ENCODE peak calls at places on chromosomes 1 and 21, in eight cellular contexts. One of them, this sample, is unnamed.

GRCh38 chr1:111843177-111843576 is 87.5 kb downstream of the DDX20 start:
- DNase-seq in transverse colon: no peak
- DNase-seq in sigmoid colon: no peak
- DNase-seq in suprapubic skin: no peak
- DNase-seq in K562: no peak
- DNase-seq in SK-N-SH: no peak
- DNase-seq in GM12878: no peak
- DNase-seq in H1: no peak
- DNase-seq in this sample: no peak

GRCh38 chr1:248681651-248682050 is 20.9 kb downstream of the OR14I1 start:
- DNase-seq in transverse colon: no peak
- DNase-seq in sigmoid colon: no peak
- DNase-seq in suprapubic skin: no peak
- DNase-seq in K562: no peak
- DNase-seq in SK-N-SH: no peak
- DNase-seq in GM12878: no peak
- DNase-seq in H1: no peak
- DNase-seq in this sample: no peak

GRCh38 chr1:31831397-31832378 is 15.9 kb upstream of the SPOCD1 start:
- DNase-seq in transverse colon: no peak
- DNase-seq in sigmoid colon: no peak
- DNase-seq in suprapubic skin: no peak
- DNase-seq in K562: peak
- DNase-seq in SK-N-SH: no peak
- DNase-seq in GM12878: no peak
- DNase-seq in H1: no peak
- DNase-seq in this sample: no peak

GRCh38 chr1:109769335-109770078 is 5.8 kb upstream of the EPS8L3 start:
- DNase-seq in transverse colon: peak
- DNase-seq in sigmoid colon: peak
- DNase-seq in suprapubic skin: peak
- DNase-seq in K562: no peak
- DNase-seq in SK-N-SH: no peak
- DNase-seq in GM12878: no peak
- DNase-seq in H1: no peak
- DNase-seq in this sample: peak

GRCh38 chr1:8409107-8409506 is 91.2 kb downstream of the SLC45A1 start:
- DNase-seq in transverse colon: peak
- DNase-seq in sigmoid colon: no peak
- DNase-seq in suprapubic skin: no peak
- DNase-seq in K562: peak
- DNase-seq in SK-N-SH: no peak
- DNase-seq in GM12878: no peak
- DNase-seq in H1: no peak
- DNase-seq in this sample: no peak

GRCh38 chr1:109617291-109617801 is 2.1 kb downstream of the GNAT2 start:
- DNase-seq in transverse colon: no peak
- DNase-seq in sigmoid colon: no peak
- DNase-seq in suprapubic skin: no peak
- DNase-seq in K562: peak
- DNase-seq in SK-N-SH: peak
- DNase-seq in GM12878: no peak
- DNase-seq in H1: no peak
- DNase-seq in this sample: no peak

GRCh38 chr1:181015258-181015630 is 7.4 kb downstream of the STX6 start:
- DNase-seq in transverse colon: no peak
- DNase-seq in sigmoid colon: no peak
- DNase-seq in suprapubic skin: no peak
- DNase-seq in K562: no peak
- DNase-seq in SK-N-SH: no peak
- DNase-seq in GM12878: no peak
- DNase-seq in H1: no peak
- DNase-seq in this sample: no peak

GRCh38 chr1:77925966-77926365 is 37.5 kb downstream of the NEXN start:
- DNase-seq in transverse colon: no peak
- DNase-seq in sigmoid colon: no peak
- DNase-seq in suprapubic skin: no peak
- DNase-seq in K562: no peak
- DNase-seq in SK-N-SH: no peak
- DNase-seq in GM12878: no peak
- DNase-seq in H1: no peak
- DNase-seq in this sample: no peak

GRCh38 chr1:54968581-54968980 is 11.8 kb upstream of the TMEM61 start:
- DNase-seq in transverse colon: no peak
- DNase-seq in sigmoid colon: no peak
- DNase-seq in suprapubic skin: no peak
- DNase-seq in K562: no peak
- DNase-seq in SK-N-SH: no peak
- DNase-seq in GM12878: no peak
- DNase-seq in H1: no peak
- DNase-seq in this sample: peak

GRCh38 chr1:21267191-21268077 is 22.8 kb downstream of the ECE1 start:
- DNase-seq in transverse colon: no peak
- DNase-seq in sigmoid colon: no peak
- DNase-seq in suprapubic skin: no peak
- DNase-seq in K562: no peak
- DNase-seq in SK-N-SH: no peak
- DNase-seq in GM12878: no peak
- DNase-seq in H1: no peak
- DNase-seq in this sample: no peak

GRCh38 chr21:43994085-43994484 is 18.0 kb upstream of the TRAPPC10 start:
- DNase-seq in transverse colon: no peak
- DNase-seq in sigmoid colon: peak
- DNase-seq in suprapubic skin: no peak
- DNase-seq in K562: no peak
- DNase-seq in SK-N-SH: no peak
- DNase-seq in GM12878: no peak
- DNase-seq in H1: no peak
- DNase-seq in this sample: no peak

GRCh38 chr1:26112407-26112775 is 767 bp downstream of the PDIK1L start:
- DNase-seq in transverse colon: no peak
- DNase-seq in sigmoid colon: no peak
- DNase-seq in suprapubic skin: no peak
- DNase-seq in K562: peak
- DNase-seq in SK-N-SH: no peak
- DNase-seq in GM12878: no peak
- DNase-seq in H1: no peak
- DNase-seq in this sample: no peak

GRCh38 chr1:228164561-228165371 is 838 bp upstream of the IBA57 start:
- DNase-seq in transverse colon: no peak
- DNase-seq in sigmoid colon: no peak
- DNase-seq in suprapubic skin: no peak
- DNase-seq in K562: no peak
- DNase-seq in SK-N-SH: no peak
- DNase-seq in GM12878: no peak
- DNase-seq in H1: no peak
- DNase-seq in this sample: no peak

GRCh38 chr21:16113052-16113715 is 383.4 kb downstream of the USP25 start:
- DNase-seq in transverse colon: no peak
- DNase-seq in sigmoid colon: no peak
- DNase-seq in suprapubic skin: no peak
- DNase-seq in K562: no peak
- DNase-seq in SK-N-SH: no peak
- DNase-seq in GM12878: no peak
- DNase-seq in H1: no peak
- DNase-seq in this sample: no peak

GRCh38 chr21:41598561-41599511 is 90.9 kb upstream of the TMPRSS2 start:
- DNase-seq in transverse colon: no peak
- DNase-seq in sigmoid colon: no peak
- DNase-seq in suprapubic skin: peak
- DNase-seq in K562: no peak
- DNase-seq in SK-N-SH: no peak
- DNase-seq in GM12878: no peak
- DNase-seq in H1: no peak
- DNase-seq in this sample: peak

GRCh38 chr1:6365047-6365446 is 28.5 kb downstream of the ACOT7 start:
- DNase-seq in transverse colon: no peak
- DNase-seq in sigmoid colon: no peak
- DNase-seq in suprapubic skin: no peak
- DNase-seq in K562: no peak
- DNase-seq in SK-N-SH: no peak
- DNase-seq in GM12878: no peak
- DNase-seq in H1: no peak
- DNase-seq in this sample: no peak

GRCh38 chr1:38246955-38247952 is 200.7 kb upstream of the POU3F1 start:
- DNase-seq in transverse colon: peak
- DNase-seq in sigmoid colon: no peak
- DNase-seq in suprapubic skin: no peak
- DNase-seq in K562: no peak
- DNase-seq in SK-N-SH: no peak
- DNase-seq in GM12878: no peak
- DNase-seq in H1: no peak
- DNase-seq in this sample: no peak

GRCh38 chr1:111801071-111801850 is 45.6 kb downstream of the DDX20 start:
- DNase-seq in transverse colon: no peak
- DNase-seq in sigmoid colon: no peak
- DNase-seq in suprapubic skin: no peak
- DNase-seq in K562: peak
- DNase-seq in SK-N-SH: peak
- DNase-seq in GM12878: no peak
- DNase-seq in H1: no peak
- DNase-seq in this sample: no peak

GRCh38 chr1:155106862-155107261 is 20.8 kb upstream of the EFNA1 start:
- DNase-seq in transverse colon: no peak
- DNase-seq in sigmoid colon: no peak
- DNase-seq in suprapubic skin: no peak
- DNase-seq in K562: no peak
- DNase-seq in SK-N-SH: no peak
- DNase-seq in GM12878: no peak
- DNase-seq in H1: no peak
- DNase-seq in this sample: no peak
- TF ChIP-seq CTCF in transverse colon: no peak
- TF ChIP-seq CTCF in sigmoid colon: no peak
- TF ChIP-seq CTCF in suprapubic skin: no peak
- TF ChIP-seq CTCF in K562: no peak
- TF ChIP-seq CTCF in SK-N-SH: no peak
- TF ChIP-seq CTCF in GM12878: no peak
- TF ChIP-seq CTCF in H1: no peak
- TF ChIP-seq CTCF in this sample: no peak

GRCh38 chr1:246836647-246837046 is 95.1 kb downstream of the AHCTF1 start:
- DNase-seq in transverse colon: no peak
- DNase-seq in sigmoid colon: no peak
- DNase-seq in suprapubic skin: no peak
- DNase-seq in K562: no peak
- DNase-seq in SK-N-SH: no peak
- DNase-seq in GM12878: no peak
- DNase-seq in H1: no peak
- DNase-seq in this sample: no peak
- TF ChIP-seq EP300 in transverse colon: no peak
- TF ChIP-seq EP300 in sigmoid colon: no peak
- TF ChIP-seq EP300 in suprapubic skin: no peak
- TF ChIP-seq EP300 in K562: no peak
- TF ChIP-seq EP300 in SK-N-SH: no peak
- TF ChIP-seq EP300 in GM12878: no peak
- TF ChIP-seq EP300 in H1: no peak
- TF ChIP-seq EP300 in this sample: no peak

GRCh38 chr1:247411583-247412295 is 4.2 kb upstream of the NLRP3 start:
- DNase-seq in transverse colon: no peak
- DNase-seq in sigmoid colon: no peak
- DNase-seq in suprapubic skin: no peak
- DNase-seq in K562: no peak
- DNase-seq in SK-N-SH: no peak
- DNase-seq in GM12878: no peak
- DNase-seq in H1: no peak
- DNase-seq in this sample: no peak

GRCh38 chr1:247417786-247418185 is 1.8 kb downstream of the NLRP3 start:
- DNase-seq in transverse colon: no peak
- DNase-seq in sigmoid colon: no peak
- DNase-seq in suprapubic skin: no peak
- DNase-seq in K562: no peak
- DNase-seq in SK-N-SH: no peak
- DNase-seq in GM12878: no peak
- DNase-seq in H1: no peak
- DNase-seq in this sample: no peak

GRCh38 chr1:247419326-247419725 is 3.4 kb downstream of the NLRP3 start:
- DNase-seq in transverse colon: no peak
- DNase-seq in sigmoid colon: no peak
- DNase-seq in suprapubic skin: no peak
- DNase-seq in K562: no peak
- DNase-seq in SK-N-SH: no peak
- DNase-seq in GM12878: no peak
- DNase-seq in H1: no peak
- DNase-seq in this sample: no peak

GRCh38 chr1:247421074-247421473 is 5.1 kb downstream of the NLRP3 start:
- DNase-seq in transverse colon: no peak
- DNase-seq in sigmoid colon: no peak
- DNase-seq in suprapubic skin: no peak
- DNase-seq in K562: no peak
- DNase-seq in SK-N-SH: no peak
- DNase-seq in GM12878: no peak
- DNase-seq in H1: no peak
- DNase-seq in this sample: no peak

DNA sequence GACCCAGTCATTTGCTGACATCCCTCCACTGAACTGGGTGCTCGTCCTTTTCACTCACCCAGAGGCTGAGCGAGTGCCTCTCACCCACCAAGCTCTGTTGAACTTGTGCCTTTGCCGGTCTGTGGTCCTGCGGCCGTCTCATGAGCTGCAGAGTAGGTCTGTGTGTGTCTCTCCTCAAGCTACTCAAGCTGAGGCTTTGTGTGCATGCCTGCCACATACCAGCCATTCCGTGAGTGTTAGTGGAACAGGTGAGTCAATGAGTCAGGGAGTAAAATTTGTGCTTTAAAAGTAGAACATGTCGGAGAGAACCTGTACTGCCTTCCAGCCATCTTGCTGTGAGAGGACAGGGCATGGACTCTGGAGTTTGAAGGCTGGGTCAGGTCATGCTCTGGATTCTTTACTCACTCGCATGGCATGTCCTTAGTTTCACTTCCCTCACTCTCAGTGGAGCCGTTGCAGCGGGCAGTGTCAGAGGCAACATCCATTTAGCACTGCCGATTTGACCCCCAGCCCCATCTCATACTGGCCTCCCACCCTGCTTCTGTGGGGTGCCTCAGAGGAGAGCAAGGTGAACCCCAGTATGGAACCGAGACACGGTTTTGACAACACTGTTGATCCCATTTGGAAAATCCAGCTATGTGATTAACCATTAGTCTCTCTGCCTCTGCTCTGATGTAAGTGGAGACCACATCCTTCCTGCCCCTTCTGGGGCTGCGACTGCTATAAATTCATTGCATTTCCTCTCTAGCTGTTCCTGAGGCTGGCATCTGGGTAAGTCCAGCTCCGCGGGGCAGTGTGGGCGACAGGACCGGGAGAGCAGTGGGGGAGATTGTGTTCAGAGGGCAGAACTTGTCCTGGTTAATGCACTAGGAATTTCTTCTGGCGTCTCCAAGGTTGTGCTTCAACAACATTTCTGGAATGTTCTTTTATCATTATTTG is at the start of gene NLRP3:
- DNase-seq in transverse colon: peak
- DNase-seq in sigmoid colon: peak
- DNase-seq in suprapubic skin: no peak
- DNase-seq in K562: no peak
- DNase-seq in SK-N-SH: no peak
- DNase-seq in GM12878: no peak
- DNase-seq in H1: no peak
- DNase-seq in this sample: peak
- TF ChIP-seq POLR2AphosphoS5 in transverse colon: peak
- TF ChIP-seq POLR2AphosphoS5 in sigmoid colon: peak
- TF ChIP-seq POLR2AphosphoS5 in suprapubic skin: no peak
- TF ChIP-seq POLR2AphosphoS5 in K562: no peak
- TF ChIP-seq POLR2AphosphoS5 in SK-N-SH: no peak
- TF ChIP-seq POLR2AphosphoS5 in GM12878: no peak
- TF ChIP-seq POLR2AphosphoS5 in H1: no peak
- TF ChIP-seq POLR2AphosphoS5 in this sample: peak

GRCh38 chr1:108049083-108049819 is 84.3 kb upstream of the VAV3 start:
- DNase-seq in transverse colon: no peak
- DNase-seq in sigmoid colon: peak
- DNase-seq in suprapubic skin: no peak
- DNase-seq in K562: peak
- DNase-seq in SK-N-SH: peak
- DNase-seq in GM12878: no peak
- DNase-seq in H1: no peak
- DNase-seq in this sample: no peak
- TF ChIP-seq CTCF in transverse colon: no peak
- TF ChIP-seq CTCF in sigmoid colon: no peak
- TF ChIP-seq CTCF in suprapubic skin: peak
- TF ChIP-seq CTCF in K562: peak
- TF ChIP-seq CTCF in SK-N-SH: peak
- TF ChIP-seq CTCF in GM12878: no peak
- TF ChIP-seq CTCF in H1: peak
- TF ChIP-seq CTCF in this sample: no peak